ENCODE peak calls at places on chromosomes 7 and 10, in seven cellular contexts. E is SK-N-SH, L is K562, R is GM12878, C is HCT116, U is HepG2, T is H1. O is an unnamed sample.

GRCh38 chr10:13916384-13916947 is 329.7 kb downstream of the PRPF18 start:
- DNase-seq in E (no peak), L (no peak), R (no peak), C (no peak), U (no peak), T (no peak), O (no peak)

GRCh38 chr10:3850999-3851937 is 66.3 kb upstream of the KLF6 start:
- DNase-seq in E (no peak), L (no peak), R (peak; percentile 72), C (peak; percentile 43), U (peak; percentile 66), T (no peak), O (peak; percentile 61)

GRCh38 chr7:85750454-85750949 is 563.6 kb upstream of the SEMA3D start:
- DNase-seq in E (peak; percentile 49), L (no peak), R (no peak), C (peak; percentile 32), U (peak; percentile 36), T (peak; percentile 33), O (peak; percentile 78)

GRCh38 chr10:126634915-126635314 is 35.6 kb downstream of the C10orf90 start:
- DNase-seq in E (no peak), L (no peak), R (no peak), C (no peak), U (no peak), T (no peak), O (no peak)

GRCh38 chr7:155921086-155921803 is 109.0 kb upstream of the SHH start:
- DNase-seq in E (no peak), L (no peak), R (no peak), C (no peak), U (no peak), T (no peak), O (no peak)

GRCh38 chr7:117017017-117017451 is 63.7 kb downstream of the ST7 start:
- DNase-seq in E (no peak), L (peak; percentile 41), R (no peak), C (no peak), U (no peak), T (no peak), O (no peak)

GRCh38 chr7:77887567-77887966 is 89.0 kb downstream of the PHTF2 start:
- DNase-seq in E (no peak), L (no peak), R (no peak), C (no peak), U (no peak), T (no peak), O (no peak)

GRCh38 chr10:87664276-87664687 is 4.6 kb downstream of the PAPSS2 start:
- DNase-seq in E (no peak), L (no peak), R (no peak), C (no peak), U (no peak), T (no peak), O (no peak)

GRCh38 chr7:27168265-27168947 is 3.1 kb upstream of the HOXA9 start:
- DNase-seq in E (peak; percentile 55), L (no peak), R (no peak), C (no peak), U (no peak), T (no peak), O (no peak)

GRCh38 chr10:24446739-24447138 is 237.8 kb downstream of the KIAA1217 start:
- DNase-seq in E (no peak), L (no peak), R (no peak), C (no peak), U (no peak), T (no peak), O (no peak)

GRCh38 chr7:101691822-101692384 is 62.8 kb upstream of the MYL10 start:
- DNase-seq in E (no peak), L (no peak), R (no peak), C (no peak), U (peak; percentile 38), T (no peak), O (no peak)

GRCh38 chr7:44265733-44266132 is 59.7 kb downstream of the CAMK2B start:
- DNase-seq in E (no peak), L (no peak), R (no peak), C (no peak), U (no peak), T (no peak), O (no peak)

GRCh38 chr7:99910976-99911375 is 8.4 kb downstream of the TRIM4 start:
- DNase-seq in E (no peak), L (no peak), R (no peak), C (no peak), U (no peak), T (no peak), O (no peak)

GRCh38 chr10:110600487-110601101 is 33.1 kb downstream of the SMC3 start:
- DNase-seq in E (peak; percentile 49), L (peak; percentile 13), R (no peak), C (peak; percentile 87), U (peak; percentile 62), T (peak; percentile 27), O (no peak)

GRCh38 chr7:94059747-94060146 is 55.6 kb upstream of the BET1 start:
- DNase-seq in E (no peak), L (no peak), R (peak; percentile 33), C (no peak), U (no peak), T (no peak), O (no peak)

GRCh38 chr10:113047963-113048781 is 98.1 kb downstream of the TCF7L2 start:
- DNase-seq in E (no peak), L (no peak), R (no peak), C (no peak), U (no peak), T (no peak), O (no peak)
- TF ChIP-seq JUND in E (no peak), L (no peak), R (no peak), C (no peak), U (no peak), T (no peak), O (no peak)

GRCh38 chr7:111096997-111097396 is 6.1 kb downstream of the LRRN3 start:
- DNase-seq in E (no peak), L (no peak), R (no peak), C (no peak), U (no peak), T (peak; percentile 50), O (no peak)
- TF ChIP-seq JUND in E (no peak), L (no peak), R (no peak), C (no peak), U (no peak), T (peak; percentile 23), O (no peak)

DNA sequence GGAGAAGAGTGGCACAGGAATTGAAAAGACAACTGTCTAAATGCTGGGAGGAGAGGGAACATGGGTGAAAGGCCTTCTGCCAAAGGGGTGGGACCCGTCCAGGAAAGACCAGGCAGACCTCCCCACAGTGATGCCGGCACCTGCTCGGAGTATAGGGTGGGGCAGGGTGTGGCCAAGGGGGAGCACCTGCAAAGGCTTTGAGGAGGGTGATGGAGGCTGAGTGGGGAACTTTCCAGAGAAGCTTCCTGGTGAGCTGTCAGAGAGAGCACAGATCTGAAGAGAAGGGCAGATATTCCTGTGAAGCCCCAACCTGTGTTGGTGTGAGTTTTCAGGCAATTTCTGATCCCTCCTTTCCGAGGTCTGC is 263.4 kb upstream of the GRB10 start:
- DNase-seq in E (no peak), L (no peak), R (no peak), C (no peak), U (no peak), T (no peak), O (no peak)
- TF ChIP-seq JUND in E (no peak), L (no peak), R (no peak), C (no peak), U (no peak), T (no peak), O (no peak)

GRCh38 chr7:88167223-88167622 is 52.6 kb downstream of the SRI start:
- DNase-seq in E (peak; percentile 19), L (no peak), R (no peak), C (no peak), U (no peak), T (no peak), O (no peak)
- TF ChIP-seq JUND in E (no peak), L (no peak), R (no peak), C (no peak), U (no peak), T (no peak), O (no peak)

O was measured in T47D.